ENCODE peak calls at places on chromosome 9, in five cellular contexts. H is iPS DF 6.9, R is GM18507, N is HTR-8/SVneo, E is NCI-H524. T is an unnamed sample.

GRCh38 chr9:122332083-122332482 is 38.7 kb upstream of the PTGS1 start:
- DNase-seq in H (no peak), R (no peak), N (no peak), E (peak; percentile 84), T (no peak)

GRCh38 chr9:6911901-6912650 is 154.3 kb downstream of the KDM4C start:
- DNase-seq in H (no peak), R (no peak), N (no peak), E (no peak), T (peak; percentile 11)

GRCh38 chr9:81771606-81772005 is 82.3 kb upstream of the TLE1 start:
- DNase-seq in H (no peak), R (no peak), N (peak; percentile 48), E (no peak), T (no peak)

GRCh38 chr9:34590376-34591090 is 1.0 kb upstream of the CNTFR start:
- DNase-seq in H (no peak), R (no peak), N (no peak), E (peak; percentile 14), T (no peak)

GRCh38 chr9:124562328-124562727 is 55.1 kb upstream of the NR5A1 start:
- DNase-seq in H (no peak), R (no peak), N (no peak), E (no peak), T (no peak)

GRCh38 chr9:108087781-108088180 is 598.2 kb upstream of the KLF4 start:
- DNase-seq in H (no peak), R (no peak), N (no peak), E (no peak), T (no peak)

GRCh38 chr9:132575811-132576210 is 6.6 kb upstream of the BARHL1 start:
- DNase-seq in H (no peak), R (no peak), N (no peak), E (no peak), T (no peak)

GRCh38 chr9:113574381-113575262 is 111.1 kb downstream of the RGS3 start:
- DNase-seq in H (no peak), R (no peak), N (no peak), E (no peak), T (peak; percentile 37)

GRCh38 chr9:118449554-118449953 is 745.4 kb downstream of the TLR4 start:
- DNase-seq in H (no peak), R (no peak), N (no peak), E (no peak), T (no peak)

GRCh38 chr9:114484854-114485443 is 20.3 kb downstream of the WHRN start:
- DNase-seq in H (no peak), R (no peak), N (peak; percentile 37), E (no peak), T (peak; percentile 72)

GRCh38 chr9:129568560-129569505 is 52.1 kb downstream of the C9orf50 start:
- DNase-seq in H (no peak), R (no peak), N (no peak), E (peak; percentile 30), T (peak; percentile 42)

GRCh38 chr9:126116351-126117157 is 210.1 kb upstream of the MVB12B start:
- DNase-seq in H (no peak), R (no peak), N (no peak), E (peak; percentile 78), T (no peak)

GRCh38 chr9:76852026-76852425 is 53.9 kb downstream of the PRUNE2 start:
- DNase-seq in H (no peak), R (no peak), N (no peak), E (no peak), T (no peak)